ENCODE peak calls at places on chromosomes 16 and 17, in ten cellular contexts. W is neural progenitor cell, F is MM.1S, O is GM23338, L is SK-N-SH, I is IMR-90, V is mesendoderm, K is PC-9, B is fibroblast of lung, A is GM23248. R is an unnamed sample.

GRCh38 chr16:23801387-23801786 is 34.4 kb upstream of the PRKCB start:
- DNase-seq in W (peak; percentile 81), F (peak; percentile 67), O (peak; percentile 87), L (peak; percentile 63), I (peak; percentile 51), V (peak; percentile 68), K (peak; percentile 59), B (peak; percentile 32), A (peak; percentile 82), R (peak; percentile 77)

GRCh38 chr16:68936729-68937631 is 93.6 kb downstream of the TANGO6 start:
- DNase-seq in W (no peak), F (no peak), O (no peak), L (no peak), I (peak; percentile 19), V (no peak), K (no peak), B (peak; percentile 54), A (peak; percentile 5), R (no peak)

GRCh38 chr17:82440991-82441627 is 9.4 kb downstream of the CYBC1 start:
- DNase-seq in W (no peak), F (no peak), O (peak; percentile 50), L (no peak), I (no peak), V (no peak), K (no peak), B (no peak), A (peak; percentile 15), R (peak; percentile 36)

GRCh38 chr17:74603746-74604145 is 11.7 kb upstream of the CD300LD start:
- DNase-seq in W (peak; percentile 19), F (no peak), O (no peak), L (no peak), I (no peak), V (no peak), K (no peak), B (no peak), A (no peak), R (peak; percentile 58)

GRCh38 chr17:65183736-65184135 is 46.6 kb downstream of the RGS9 start:
- DNase-seq in W (peak; percentile 76), F (no peak), O (peak; percentile 97), L (no peak), I (peak; percentile 70), V (peak; percentile 98), K (peak; percentile 60), B (peak; percentile 68), A (peak; percentile 55), R (no peak)

GRCh38 chr17:75827291-75828050 is 16.7 kb downstream of the UNC13D start:
- DNase-seq in W (peak; percentile 87), F (peak; percentile 44), O (peak; percentile 92), L (peak; percentile 99), I (peak; percentile 41), V (peak; percentile 92), K (no peak), B (peak; percentile 56), A (peak; percentile 73), R (peak; percentile 71)

GRCh38 chr16:66932076-66932475 is 2.1 kb downstream of the CIAO2B start:
- DNase-seq in W (no peak), F (no peak), O (no peak), L (no peak), I (no peak), V (no peak), K (no peak), B (no peak), A (no peak), R (no peak)

GRCh38 chr16:20928774-20929411 is 28.3 kb downstream of the LYRM1 start:
- DNase-seq in W (no peak), F (no peak), O (no peak), L (no peak), I (no peak), V (no peak), K (no peak), B (peak; percentile 37), A (peak; percentile 38), R (no peak)

GRCh38 chr17:56806949-56807348 is 26.8 kb downstream of the C17orf67 start:
- DNase-seq in W (no peak), F (no peak), O (no peak), L (no peak), I (no peak), V (no peak), K (no peak), B (no peak), A (no peak), R (no peak)

DNA sequence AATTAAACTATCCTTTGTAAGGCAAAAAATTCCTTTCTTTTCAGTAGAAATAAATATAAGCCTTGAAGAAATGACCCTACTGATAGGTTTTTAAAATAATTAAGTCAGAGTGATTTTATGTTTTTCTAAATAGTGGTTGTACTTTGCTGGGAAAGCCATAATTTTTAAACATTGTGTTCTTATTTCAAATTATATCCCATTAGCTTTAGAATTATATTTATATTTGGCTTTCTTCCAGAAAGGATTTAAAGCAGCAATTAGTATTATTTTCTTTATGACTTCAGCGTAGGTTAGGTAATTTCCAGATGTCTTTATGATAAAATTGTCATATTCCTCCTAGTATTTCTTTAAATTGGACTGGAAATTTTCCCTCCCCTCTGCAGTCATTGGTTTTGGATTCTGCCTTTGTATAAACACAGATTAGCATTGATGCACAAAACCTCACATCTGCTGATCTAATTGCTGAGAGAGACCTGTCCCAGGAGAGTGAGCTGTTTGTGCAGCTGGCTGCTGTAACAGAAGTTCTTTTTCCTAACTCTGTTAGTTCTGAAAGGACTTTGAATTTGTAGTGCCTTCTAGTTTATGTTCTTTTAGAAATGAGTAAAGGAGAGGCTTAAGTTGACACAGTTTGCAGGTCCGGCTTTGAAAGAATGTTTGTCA is 45.3 kb upstream of the KPNB1 start:
- DNase-seq in W (no peak), F (peak; percentile 63), O (no peak), L (peak; percentile 37), I (peak; percentile 85), V (no peak), K (no peak), B (peak; percentile 54), A (peak; percentile 38), R (no peak)
- H3K4me2 ChIP-seq in W (no peak overlapping the region), F (peak overlapping the region; percentile 5), O (no peak overlapping the region), L (no peak overlapping the region), I (peak overlapping the region; percentile 80), V (no peak overlapping the region), K (no peak overlapping the region), B (no peak overlapping the region), A (no peak overlapping the region), R (no peak overlapping the region)

DNA sequence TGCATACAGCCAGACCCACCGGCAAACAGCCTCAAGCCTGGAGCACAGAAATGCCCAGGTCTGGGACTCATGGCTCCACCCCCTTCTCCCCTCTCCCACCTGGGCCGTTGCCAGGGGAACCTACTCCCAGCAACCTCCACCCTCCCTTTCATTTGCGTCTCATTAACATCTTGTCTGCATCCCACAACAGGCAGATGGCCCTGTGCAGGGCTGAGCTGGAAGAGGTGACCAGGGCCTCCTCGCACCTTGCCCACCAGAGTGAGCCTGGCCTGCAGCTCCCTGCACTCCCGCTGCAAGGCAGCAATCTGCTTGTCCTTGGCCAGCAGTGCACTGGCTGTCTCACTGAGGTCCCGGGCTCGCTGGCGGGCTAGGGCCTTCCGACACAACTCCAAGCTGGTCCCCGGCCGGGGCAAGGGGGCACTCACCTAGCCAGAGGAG is 3.3 kb downstream of the TSPOAP1 start:
- DNase-seq in W (peak; percentile 68), F (no peak), O (peak; percentile 90), L (peak; percentile 75), I (no peak), V (peak; percentile 83), K (no peak), B (no peak), A (no peak), R (peak; percentile 39)
- H3K4me2 ChIP-seq in W (peak overlapping the region; percentile 99), F (peak overlapping the region; percentile 43), O (peak overlapping the region; percentile 86), L (no peak overlapping the region), I (no peak overlapping the region), V (no peak overlapping the region), K (no peak overlapping the region), B (no peak overlapping the region), A (no peak overlapping the region), R (no peak overlapping the region)

DNA sequence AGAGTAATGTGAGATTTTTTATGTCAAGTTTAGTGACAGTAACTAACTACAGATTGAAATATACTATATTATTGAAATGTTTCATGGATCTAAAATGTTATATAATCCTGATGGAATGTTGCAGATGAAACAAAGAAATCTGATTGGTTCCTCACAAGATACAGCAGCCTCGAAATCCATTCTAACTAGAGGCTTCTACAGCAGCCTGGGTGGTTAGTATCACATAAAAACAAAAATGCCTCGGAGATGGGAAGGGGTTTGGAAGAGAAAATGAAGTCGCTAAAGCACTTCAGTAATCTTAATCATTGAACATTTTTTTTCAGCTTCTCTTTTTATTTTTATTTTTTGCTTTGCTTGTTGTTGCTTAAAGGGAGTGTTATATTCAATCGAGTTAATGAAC is 75.2 kb downstream of the TANC2 start:
- DNase-seq in W (no peak), F (no peak), O (peak; percentile 28), L (no peak), I (no peak), V (no peak), K (no peak), B (no peak), A (no peak), R (no peak)
- H3K4me2 ChIP-seq in W (no peak overlapping the region), F (no peak overlapping the region), O (no peak overlapping the region), L (no peak overlapping the region), I (no peak overlapping the region), V (no peak overlapping the region), K (no peak overlapping the region), B (peak overlapping the region; percentile 23), A (peak overlapping the region; percentile 75), R (no peak overlapping the region)

GRCh38 chr16:75029854-75030253 is 31.0 kb downstream of the ZNRF1 start:
- DNase-seq in W (no peak), F (no peak), O (no peak), L (no peak), I (peak; percentile 84), V (no peak), K (peak; percentile 65), B (peak; percentile 79), A (peak; percentile 64), R (no peak)
- H3K4me2 ChIP-seq in W (no peak overlapping the region), F (no peak overlapping the region), O (no peak overlapping the region), L (peak overlapping the region; percentile 44), I (peak overlapping the region; percentile 41), V (no peak overlapping the region), K (peak overlapping the region; percentile 63), B (no peak overlapping the region), A (peak overlapping the region; percentile 55), R (no peak overlapping the region)

GRCh38 chr16:4136229-4136813 is 20.1 kb upstream of the ADCY9 start:
- DNase-seq in W (no peak), F (no peak), O (peak; percentile 87), L (no peak), I (no peak), V (peak; percentile 94), K (peak; percentile 95), B (no peak), A (peak; percentile 25), R (no peak)
- H3K4me2 ChIP-seq in W (no peak overlapping the region), F (peak overlapping the region; percentile 21), O (no peak overlapping the region), L (no peak overlapping the region), I (no peak overlapping the region), V (no peak overlapping the region), K (peak overlapping the region; percentile 65), B (no peak overlapping the region), A (no peak overlapping the region), R (no peak overlapping the region)